ENCODE peak calls at places on chromosomes 13 and 19, in eight cellular contexts. P is coronary artery; A is gastrocnemius medialis; V is CD8-positive, alpha-beta T cell; N is neural progenitor cell; B is Karpas-422; D is HFF-Myc; U is IMR-90. R is an unnamed sample.
A peak's percentile ranks its signal among the peaks of the same experiment; 100 is the strongest.

GRCh38 chr19:39164289-39164688 is 32.5 kb upstream of the NCCRP1 start:
- DNase-seq in P (no peak), B (no peak), N (no peak), A (no peak), D (no peak), U (no peak), V (no peak), R (no peak)

GRCh38 chr13:65808061-65808460 is 1422.1 kb downstream of the PCDH9 start:
- DNase-seq in N (no peak), V (no peak), U (peak; percentile 49), D (no peak), P (no peak), B (no peak), A (no peak), R (no peak)

GRCh38 chr19:40116075-40116474 is 25.3 kb upstream of the ZNF780A start:
- DNase-seq in V (no peak), A (no peak), P (no peak), N (no peak), B (no peak), U (no peak), D (no peak), R (no peak)

GRCh38 chr13:44576396-44577235 is 486 bp upstream of the TSC22D1 start:
- DNase-seq in B (peak; percentile 54), D (no peak), A (no peak), V (peak; percentile 15), U (no peak), P (no peak), N (peak; percentile 62), R (peak; percentile 42)

GRCh38 chr13:99351772-99352171 is 44.6 kb upstream of the GPR183 start:
- DNase-seq in A (no peak), U (no peak), B (no peak), D (no peak), N (no peak), V (no peak), P (no peak), R (no peak)

GRCh38 chr19:14160017-14160703 is 23.8 kb upstream of the ASF1B start:
- DNase-seq in B (no peak), D (no peak), P (no peak), U (no peak), V (no peak), A (no peak), N (no peak), R (no peak)

GRCh38 chr19:4575978-4576933 is 16.8 kb upstream of the SEMA6B start:
- DNase-seq in U (peak; percentile 27), D (no peak), P (no peak), A (peak; percentile 33), V (peak; percentile 65), N (peak; percentile 69), B (peak; percentile 74), R (peak; percentile 67)

GRCh38 chr13:42405665-42406390 is 133.9 kb downstream of the AKAP11 start:
- DNase-seq in D (peak; percentile 52), A (no peak), P (no peak), U (peak; percentile 8), B (no peak), N (no peak), V (no peak), R (no peak)

GRCh38 chr13:40318366-40318765 is 348.1 kb downstream of the FOXO1 start:
- DNase-seq in V (no peak), U (no peak), B (no peak), P (no peak), A (peak; percentile 82), D (no peak), N (no peak), R (no peak)

GRCh38 chr19:21197589-21198295 is 55.9 kb downstream of the ZNF431 start:
- DNase-seq in P (no peak), D (no peak), B (no peak), A (no peak), N (no peak), U (peak; percentile 3), V (no peak), R (no peak)

GRCh38 chr19:28701491-28701890 is 511.5 kb downstream of the UQCRFS1 start:
- DNase-seq in B (no peak), A (no peak), P (no peak), V (no peak), U (no peak), N (no peak), D (no peak), R (no peak)

GRCh38 chr13:49459580-49459979 is 15.5 kb downstream of the SETDB2 start:
- DNase-seq in B (no peak), V (no peak), D (no peak), P (no peak), A (no peak), U (no peak), N (no peak), R (no peak)

GRCh38 chr19:6020166-6020967 is 42.4 kb upstream of the RANBP3 start:
- DNase-seq in V (no peak), B (no peak), N (no peak), U (no peak), P (no peak), D (no peak), A (no peak), R (no peak)

GRCh38 chr19:38070573-38070972 is 153.4 kb downstream of the DPF1 start:
- DNase-seq in B (no peak), V (no peak), D (no peak), P (no peak), N (no peak), A (no peak), U (peak; percentile 88), R (no peak)

GRCh38 chr13:109778102-109778542 is 8.3 kb downstream of the IRS2 start:
- DNase-seq in U (peak; percentile 39), D (no peak), V (no peak), A (no peak), B (no peak), N (peak; percentile 29), P (no peak), R (no peak)
- H3K4me3 ChIP-seq in U (no peak overlapping the region), D (peak overlapping the region; percentile 63), V (no peak overlapping the region), A (peak overlapping the region; percentile 52), B (no peak overlapping the region), N (no peak overlapping the region), P (peak overlapping the region; percentile 85), R (no peak overlapping the region)

DNA sequence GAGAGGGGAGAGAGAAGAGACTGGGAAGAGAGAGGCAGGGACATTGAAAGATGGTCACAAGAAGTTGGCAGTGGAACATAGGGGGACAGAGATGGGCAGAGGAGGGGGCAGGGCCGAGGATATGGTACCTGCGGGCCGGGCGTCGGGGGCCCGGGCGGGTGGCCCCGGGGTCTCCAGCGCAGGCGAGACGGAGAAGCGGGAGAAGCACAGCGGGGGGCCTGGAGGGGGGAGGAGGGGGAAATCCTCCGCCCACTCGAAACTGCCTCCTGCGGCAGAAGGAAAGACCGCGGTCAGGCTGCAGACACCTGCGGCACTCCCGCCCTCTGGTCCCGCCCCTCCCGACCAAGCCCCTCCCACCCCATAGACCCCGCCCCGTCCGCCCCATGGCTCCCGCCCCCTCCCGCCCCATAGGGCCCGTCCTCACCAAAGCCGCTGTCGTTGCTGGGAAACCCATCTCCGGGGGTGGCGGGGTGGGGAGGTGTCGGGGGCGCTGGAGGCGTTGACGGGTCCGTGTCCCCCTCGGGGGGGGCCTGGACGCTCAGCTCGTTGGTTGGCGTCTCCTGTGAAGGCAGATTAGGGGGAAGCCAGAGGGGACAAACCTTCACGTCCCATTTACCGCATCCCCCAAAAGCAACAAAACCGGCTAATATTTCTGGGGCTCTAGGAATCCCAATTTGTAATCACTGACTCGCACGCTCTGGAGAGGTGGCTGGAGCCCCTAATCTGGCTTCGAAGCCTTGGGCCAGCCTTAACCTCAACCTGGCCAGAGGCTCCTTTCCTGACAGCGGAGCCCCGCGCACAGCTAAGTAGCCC is 20.4 kb downstream of the LMTK3 start:
- DNase-seq in A (no peak), B (peak; percentile 62), P (no peak), N (peak; percentile 88), U (no peak), V (peak; percentile 42), D (no peak), R (peak; percentile 80)
- H3K4me3 ChIP-seq in A (no peak overlapping the region), B (no peak overlapping the region), P (peak overlapping the region; percentile 36), N (peak overlapping the region; percentile 34), U (no peak overlapping the region), V (peak overlapping the region; percentile 16), D (no peak overlapping the region), R (peak overlapping the region; percentile 23)

GRCh38 chr19:16002985-16003384 is 54.2 kb downstream of the OR10H4 start:
- DNase-seq in V (no peak), B (no peak), P (no peak), D (no peak), N (no peak), U (no peak), A (no peak), R (no peak)

GRCh38 chr19:16005925-16006324 is 57.1 kb downstream of the OR10H4 start:
- DNase-seq in U (no peak), V (no peak), B (no peak), N (no peak), P (no peak), A (no peak), D (no peak), R (no peak)

GRCh38 chr19:16001481-16002312 is 52.9 kb downstream of the OR10H4 start:
- DNase-seq in V (no peak), D (peak; percentile 14), B (peak; percentile 44), A (no peak), P (no peak), U (peak; percentile 77), N (no peak), R (peak; percentile 53)

GRCh38 chr19:16000024-16000687 is 51.3 kb downstream of the OR10H4 start:
- DNase-seq in A (no peak), U (peak; percentile 10), D (no peak), N (no peak), V (no peak), P (no peak), B (no peak), R (no peak)

DNA sequence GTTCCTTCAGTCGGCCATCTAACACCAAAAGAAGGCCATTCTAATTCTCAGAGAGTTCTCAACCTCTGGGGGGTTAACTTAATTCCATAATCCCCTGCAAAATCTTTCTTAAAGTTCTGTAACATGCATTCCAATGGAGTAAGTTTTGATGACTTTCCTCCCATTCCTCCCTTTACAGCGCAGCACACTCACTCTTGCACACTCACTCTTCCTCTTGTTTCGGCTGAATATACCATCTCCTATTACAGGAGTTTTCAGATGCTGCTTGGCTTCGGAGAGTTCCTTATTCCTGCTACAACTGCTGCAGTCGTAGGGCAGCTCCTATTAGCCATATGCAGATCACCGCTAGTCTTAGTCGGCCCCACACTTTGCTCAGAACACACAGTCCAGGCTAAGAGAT is 53.6 kb downstream of the OR10H4 start:
- DNase-seq in B (no peak), P (no peak), A (no peak), V (no peak), U (peak; percentile 20), N (no peak), D (no peak), R (no peak)
- H3K4me3 ChIP-seq in B (peak overlapping the region; percentile 38), P (peak overlapping the region; percentile 70), A (peak overlapping the region; percentile 49), V (peak overlapping the region; percentile 46), U (peak overlapping the region; percentile 31), N (no peak overlapping the region), D (no peak overlapping the region), R (no peak overlapping the region)

GRCh38 chr13:29693297-29693945 is 97.9 kb upstream of the SLC7A1 start:
- DNase-seq in D (no peak), P (peak; percentile 41), U (no peak), V (no peak), A (no peak), B (no peak), N (no peak), R (no peak)
- H3K4me3 ChIP-seq in D (no peak overlapping the region), P (no peak overlapping the region), U (no peak overlapping the region), V (no peak overlapping the region), A (no peak overlapping the region), B (no peak overlapping the region), N (no peak overlapping the region), R (no peak overlapping the region)

GRCh38 chr13:110542311-110542796 is 19.2 kb downstream of the RAB20 start:
- DNase-seq in D (no peak), B (no peak), A (no peak), V (no peak), N (no peak), U (no peak), P (no peak), R (no peak)
- H3K4me3 ChIP-seq in D (no peak overlapping the region), B (no peak overlapping the region), A (no peak overlapping the region), V (no peak overlapping the region), N (no peak overlapping the region), U (no peak overlapping the region), P (no peak overlapping the region), R (no peak overlapping the region)

R was measured in DND-41.